ENCODE peak calls at places on chromosomes 7 and 10, in four cellular contexts. F is upper lobe of right lung, L is neural progenitor cell, Y is pancreas. Q is an unnamed sample.
A peak's percentile ranks its signal among the peaks of the same experiment; 100 is the strongest.

GRCh38 chr7:117950601-117951278 is 77.5 kb upstream of the CTTNBP2 start:
- DNase-seq in F (no peak), L (no peak), Y (no peak), Q (no peak)

GRCh38 chr10:28838908-28839307 is 161.6 kb downstream of the BAMBI start:
- DNase-seq in F (no peak), L (no peak), Y (no peak), Q (no peak)

GRCh38 chr10:47311193-47311899 is 10.9 kb upstream of the GDF2 start:
- DNase-seq in F (no peak), L (no peak), Y (peak; percentile 83), Q (no peak)

GRCh38 chr7:81499262-81500116 is 270.4 kb downstream of the HGF start:
- DNase-seq in F (no peak), L (peak; percentile 76), Y (no peak), Q (no peak)

GRCh38 chr10:6701289-6701688 is 121.2 kb upstream of the PRKCQ start:
- DNase-seq in F (no peak), L (peak; percentile 18), Y (no peak), Q (no peak)

GRCh38 chr10:114685456-114685855 is 27.4 kb upstream of the ABLIM1 start:
- DNase-seq in F (no peak), L (no peak), Y (no peak), Q (no peak)

GRCh38 chr7:105690286-105690915 is 109.1 kb upstream of the EFCAB10 start:
- DNase-seq in F (no peak), L (peak; percentile 12), Y (no peak), Q (no peak)

GRCh38 chr10:35765039-35765662 is 123.1 kb upstream of the FZD8 start:
- DNase-seq in F (peak; percentile 69), L (no peak), Y (peak; percentile 68), Q (no peak)

GRCh38 chr7:99772565-99772964 is 11.4 kb downstream of the CYP3A4 start:
- DNase-seq in F (no peak), L (no peak), Y (no peak), Q (no peak)

GRCh38 chr7:36313607-36314006 is 76.1 kb upstream of the ANLN start:
- DNase-seq in F (no peak), L (no peak), Y (no peak), Q (no peak)

GRCh38 chr7:149773446-149774236 is at the start of gene ZNF467:
- DNase-seq in F (peak; percentile 87), L (peak; percentile 52), Y (peak; percentile 81), Q (no peak)

GRCh38 chr10:69232252-69232651 is 12.1 kb downstream of the HKDC1 start:
- DNase-seq in F (no peak), L (no peak), Y (no peak), Q (no peak)

GRCh38 chr10:43407148-43407575 is 1.8 kb downstream of the HNRNPF start:
- DNase-seq in F (peak; percentile 85), L (peak; percentile 71), Y (peak; percentile 85), Q (no peak)

GRCh38 chr10:5619366-5620211 is 46.8 kb downstream of the ASB13 start:
- DNase-seq in F (no peak), L (no peak), Y (no peak), Q (no peak)

GRCh38 chr7:8442814-8443304 is 9.4 kb downstream of the NXPH1 start:
- DNase-seq in F (peak; percentile 82), L (peak; percentile 95), Y (peak; percentile 88), Q (peak; percentile 73)

GRCh38 chr10:25294032-25294926 is 119.5 kb downstream of the GPR158 start:
- DNase-seq in F (no peak), L (no peak), Y (no peak), Q (no peak)

GRCh38 chr7:83005410-83005809 is 157.3 kb downstream of the PCLO start:
- DNase-seq in F (no peak), L (peak; percentile 36), Y (no peak), Q (no peak)

GRCh38 chr7:69643708-69644445 is 45.6 kb downstream of the AUTS2 start:
- DNase-seq in F (no peak), L (peak; percentile 47), Y (no peak), Q (no peak)

GRCh38 chr10:132460071-132460470 is 63.1 kb downstream of the PWWP2B start:
- DNase-seq in F (no peak), L (no peak), Y (peak; percentile 49), Q (no peak)

GRCh38 chr7:17301491-17302101 is 3.1 kb downstream of the AHR start:
- DNase-seq in F (no peak), L (peak; percentile 43), Y (no peak), Q (no peak)

GRCh38 chr7:97002555-97003261 is 2.6 kb upstream of the DLX6 start:
- DNase-seq in F (no peak), L (peak; percentile 22), Y (no peak), Q (no peak)

GRCh38 chr7:91892099-91892788 is 11.7 kb upstream of the MTERF1 start:
- DNase-seq in F (no peak), L (peak; percentile 48), Y (no peak), Q (no peak)

GRCh38 chr10:133324198-133324792 is 12.4 kb downstream of the CALY start:
- DNase-seq in F (peak; percentile 82), L (peak; percentile 92), Y (peak; percentile 82), Q (peak; percentile 62)

GRCh38 chr7:116809636-116810266 is 52.6 kb upstream of the CAPZA2 start:
- DNase-seq in F (no peak), L (peak; percentile 80), Y (no peak), Q (no peak)

GRCh38 chr10:25024528-25024927 is 8.1 kb downstream of the THNSL1 start:
- DNase-seq in F (no peak), L (no peak), Y (no peak), Q (no peak)

GRCh38 chr10:114678806-114679205 is 20.7 kb upstream of the ABLIM1 start:
- DNase-seq in F (no peak), L (no peak), Y (no peak), Q (no peak)

GRCh38 chr7:116500071-116500853 is 724 bp downstream of the CAV2 start:
- DNase-seq in F (peak; percentile 66), L (peak; percentile 38), Y (peak; percentile 61), Q (no peak)

GRCh38 chr10:12849351-12850181 is 151.9 kb downstream of the CCDC3 start:
- DNase-seq in F (no peak), L (no peak), Y (no peak), Q (no peak)

GRCh38 chr7:22572292-22572691 is 72.3 kb upstream of the STEAP1B start:
- DNase-seq in F (no peak), L (no peak), Y (no peak), Q (no peak)

GRCh38 chr10:81863771-81864170 is 11.2 kb upstream of the NRG3 start:
- DNase-seq in F (no peak), L (no peak), Y (no peak), Q (no peak)

GRCh38 chr7:95595825-95596182 is 512 bp downstream of the PDK4 start:
- DNase-seq in F (no peak), L (no peak), Y (no peak), Q (no peak)

GRCh38 chr7:2198206-2198605 is 34.5 kb downstream of the MAD1L1 start:
- DNase-seq in F (peak; percentile 90), L (no peak), Y (no peak), Q (no peak)

GRCh38 chr10:135601-136464 is 578 bp downstream of the ZMYND11 start:
- DNase-seq in F (peak; percentile 87), L (peak; percentile 65), Y (peak; percentile 81), Q (peak; percentile 59)

GRCh38 chr7:44097064-44097932 is 6.8 kb upstream of the AEBP1 start:
- DNase-seq in F (no peak), L (no peak), Y (no peak), Q (no peak)

GRCh38 chr7:100860702-100861615 is 6.2 kb upstream of the TRIP6 start:
- DNase-seq in F (no peak), L (no peak), Y (no peak), Q (no peak)

GRCh38 chr7:106598663-106599342 is 62.2 kb downstream of the CCDC71L start:
- DNase-seq in F (peak; percentile 71), L (peak; percentile 76), Y (no peak), Q (peak; percentile 35)

GRCh38 chr7:11193131-11193867 is 219.6 kb downstream of the PHF14 start:
- DNase-seq in F (peak; percentile 68), L (peak; percentile 64), Y (no peak), Q (no peak)

GRCh38 chr10:86795353-86795752 is 38.9 kb downstream of the BMPR1A start:
- DNase-seq in F (no peak), L (peak; percentile 80), Y (no peak), Q (no peak)

GRCh38 chr10:86799188-86799845 is 42.9 kb downstream of the BMPR1A start:
- DNase-seq in F (no peak), L (no peak), Y (no peak), Q (no peak)

GRCh38 chr10:86798030-86798429 is 41.6 kb downstream of the BMPR1A start:
- DNase-seq in F (no peak), L (no peak), Y (no peak), Q (no peak)

GRCh38 chr10:86801995-86802394 is 45.6 kb downstream of the BMPR1A start:
- DNase-seq in F (no peak), L (no peak), Y (no peak), Q (no peak)

GRCh38 chr10:86798636-86799035 is 42.2 kb downstream of the BMPR1A start:
- DNase-seq in F (no peak), L (no peak), Y (no peak), Q (no peak)
- H3K27ac ChIP-seq in F (no peak overlapping the region), L (peak overlapping the region; percentile 59), Y (no peak overlapping the region), Q (no peak overlapping the region)

GRCh38 chr7:20310963-20311742 is 19.5 kb upstream of the ITGB8 start:
- DNase-seq in F (no peak), L (peak; percentile 21), Y (no peak), Q (no peak)
- TF ChIP-seq CTCF in F (peak; percentile 42), L (peak; percentile 54), Y (no peak), Q (peak; percentile 38)

GRCh38 chr10:118042827-118043242 is 3.9 kb downstream of the RAB11FIP2 start:
- DNase-seq in F (no peak), L (no peak), Y (no peak), Q (no peak)

GRCh38 chr10:118046491-118047362 is at the start of gene RAB11FIP2:
- DNase-seq in F (peak; percentile 99), L (peak; percentile 97), Y (peak; percentile 98), Q (peak; percentile 96)

GRCh38 chr10:118045842-118046490 is 775 bp downstream of the RAB11FIP2 start:
- DNase-seq in F (no peak), L (no peak), Y (no peak), Q (peak; percentile 45)

GRCh38 chr10:118047363-118047719 is 600 bp upstream of the RAB11FIP2 start:
- DNase-seq in F (peak; percentile 57), L (no peak), Y (no peak), Q (peak; percentile 33)

GRCh38 chr10:118045154-118045841 is 1.4 kb downstream of the RAB11FIP2 start:
- DNase-seq in F (no peak), L (no peak), Y (no peak), Q (no peak)
- H3K4me3 ChIP-seq in F (peak overlapping the region; percentile 92), L (peak overlapping the region; percentile 60), Y (peak overlapping the region; percentile 79), Q (peak overlapping the region; percentile 69)

DNA sequence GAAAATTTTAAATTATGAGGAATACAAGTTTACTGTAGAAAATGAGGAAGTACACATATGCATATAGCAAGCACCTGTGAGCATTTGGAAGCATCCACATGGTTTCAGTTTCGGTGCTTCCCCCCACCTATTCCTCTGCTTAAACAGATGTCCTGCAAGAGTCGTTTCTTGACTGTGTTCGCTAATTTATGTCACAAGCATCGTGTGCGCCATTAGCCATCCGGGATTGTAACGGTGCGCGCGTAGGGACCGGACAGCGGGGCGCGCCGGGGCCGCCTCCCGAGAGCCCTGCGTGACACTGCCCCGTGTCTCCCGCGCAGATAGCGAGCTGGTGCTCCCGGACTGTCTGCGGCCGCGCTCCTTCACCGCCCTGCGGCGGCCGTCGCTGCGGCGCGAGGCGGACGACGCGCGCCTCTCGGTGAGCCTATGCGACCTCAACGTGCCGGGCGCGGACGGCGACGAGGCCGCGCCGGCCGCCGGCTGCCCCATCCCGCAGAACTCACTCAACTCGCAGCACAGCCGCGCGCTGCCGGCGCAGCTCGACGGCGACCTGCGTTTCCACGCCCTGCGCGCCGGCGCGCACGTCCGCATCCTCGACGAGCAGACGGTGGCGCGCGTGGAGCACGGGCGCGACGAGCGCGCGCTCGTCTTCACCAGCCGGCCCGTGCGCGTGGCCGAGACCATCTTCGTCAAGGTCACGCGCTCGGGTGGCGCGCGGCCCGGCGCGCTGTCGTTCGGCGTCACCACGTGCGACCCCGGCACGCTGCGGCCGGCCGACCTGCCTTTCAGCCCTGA is 90.9 kb downstream of the NEURL1 start:
- DNase-seq in F (no peak), L (no peak), Y (no peak), Q (no peak)
- H3K27ac ChIP-seq in F (no peak overlapping the region), L (no peak overlapping the region), Y (no peak overlapping the region), Q (peak overlapping the region; percentile 57)

Q was measured in dorsolateral prefrontal cortex.